ENCODE peak calls at places on chromosomes 3 and 15, in nine cellular contexts. W is MM.1S; M is activated CD8-positive, alpha-beta T cell treated with anti-CD3 and anti-CD28 coated beads for 36 hours; A is PC-9; X is breast epithelium; H is astrocyte of the spinal cord; Y is neural progenitor cell; O is cardiac fibroblast; B is omental fat pad. D is an unnamed sample.

GRCh38 chr3:47781326-47781684 is 388 bp downstream of the SMARCC1 start:
- DNase-seq in W (peak), Y (peak), B (peak), A (peak), H (no peak), M (peak), O (no peak), X (peak), D (peak)

GRCh38 chr15:40358492-40359353 is 704 bp downstream of the DISP2 start:
- DNase-seq in M (peak), X (no peak), W (peak), A (no peak), O (no peak), Y (no peak), H (no peak), B (no peak), D (no peak)

GRCh38 chr3:98561727-98562521 is 30.1 kb downstream of the GPR15 start:
- DNase-seq in A (no peak), W (no peak), H (peak), Y (no peak), M (peak), B (no peak), X (no peak), O (peak), D (no peak)

GRCh38 chr15:78368671-78369070 is 28.5 kb downstream of the CRABP1 start:
- DNase-seq in W (no peak), A (no peak), M (peak), H (peak), X (no peak), O (no peak), B (no peak), Y (peak), D (no peak)

GRCh38 chr3:4232798-4233197 is 70.4 kb upstream of the SETMAR start:
- DNase-seq in M (no peak), A (no peak), H (no peak), Y (peak), W (no peak), X (no peak), O (no peak), B (no peak), D (no peak)

GRCh38 chr15:76994001-76994400 is 925 bp upstream of the PSTPIP1 start:
- DNase-seq in H (no peak), B (no peak), A (peak), M (peak), O (peak), W (no peak), X (no peak), Y (no peak), D (no peak)

GRCh38 chr3:64176461-64176996 is 48.7 kb downstream of the PRICKLE2 start:
- DNase-seq in B (no peak), X (no peak), Y (no peak), W (no peak), H (peak), A (no peak), O (peak), M (no peak), D (no peak)

GRCh38 chr3:12193485-12194165 is 34.9 kb upstream of the TIMP4 start:
- DNase-seq in M (peak), Y (no peak), W (peak), X (no peak), A (peak), O (peak), B (no peak), H (peak), D (peak)

GRCh38 chr15:26804063-26804804 is 31.4 kb upstream of the GABRB3 start:
- DNase-seq in X (no peak), A (no peak), O (no peak), B (no peak), M (no peak), Y (peak), W (no peak), H (no peak), D (no peak)

GRCh38 chr3:154314152-154314551 is 10.1 kb downstream of the DHX36 start:
- DNase-seq in H (no peak), W (no peak), Y (no peak), O (no peak), B (no peak), X (no peak), M (no peak), A (no peak), D (no peak)

GRCh38 chr3:138947303-138948121 is 495 bp downstream of the FOXL2NB start:
- DNase-seq in B (no peak), O (no peak), Y (peak), M (no peak), X (no peak), H (no peak), W (no peak), A (no peak), D (no peak)

GRCh38 chr15:64948916-64949315 is 37.2 kb downstream of the ANKDD1A start:
- DNase-seq in B (no peak), H (no peak), X (no peak), W (no peak), Y (no peak), O (no peak), M (no peak), A (no peak), D (no peak)

GRCh38 chr3:79765854-79766253 is 1.9 kb downstream of the ROBO1 start:
- DNase-seq in W (no peak), O (no peak), X (no peak), M (no peak), A (no peak), B (no peak), H (no peak), Y (peak), D (no peak)

GRCh38 chr3:85288257-85288656 is 329.5 kb downstream of the CADM2 start:
- DNase-seq in X (no peak), M (no peak), Y (no peak), O (no peak), W (no peak), B (no peak), A (no peak), H (no peak), D (no peak)

GRCh38 chr3:189353318-189353958 is 181.7 kb downstream of the TPRG1 start:
- DNase-seq in O (no peak), W (no peak), A (peak), B (no peak), M (no peak), H (no peak), X (no peak), Y (no peak), D (no peak)

GRCh38 chr15:64681424-64682024 is 93.9 kb downstream of the RBPMS2 start:
- DNase-seq in B (no peak), A (peak), O (peak), Y (peak), X (no peak), M (peak), H (peak), W (peak), D (peak)

GRCh38 chr3:107542665-107543064 is 19.9 kb downstream of the BBX start:
- DNase-seq in W (no peak), H (no peak), O (no peak), A (no peak), X (no peak), Y (no peak), B (no peak), M (no peak), D (no peak)

GRCh38 chr15:24772256-24772655 is 96.7 kb downstream of the NPAP1 start:
- DNase-seq in H (no peak), X (no peak), A (no peak), O (no peak), W (no peak), B (no peak), Y (peak), M (no peak), D (no peak)

GRCh38 chr15:76363251-76363650 is 26.7 kb downstream of the ISL2 start:
- DNase-seq in M (no peak), X (no peak), B (no peak), W (no peak), H (no peak), A (no peak), Y (no peak), O (no peak), D (no peak)

GRCh38 chr3:139534992-139535879 is 4.3 kb downstream of the RBP1 start:
- DNase-seq in W (no peak), A (peak), B (no peak), O (peak), M (no peak), Y (peak), H (peak), X (peak), D (no peak)

GRCh38 chr15:49855917-49856637 is 235.2 kb downstream of the DTWD1 start:
- DNase-seq in A (no peak), H (peak), B (no peak), Y (no peak), O (peak), W (no peak), X (no peak), M (no peak), D (no peak)

GRCh38 chr3:196207159-196207832 is 3.9 kb downstream of the ZDHHC19 start:
- DNase-seq in M (no peak), Y (peak), W (no peak), B (no peak), A (no peak), H (no peak), X (no peak), O (no peak), D (peak)

GRCh38 chr15:69424748-69425413 is 10.7 kb downstream of the KIF23 start:
- DNase-seq in A (no peak), O (peak), W (no peak), H (peak), M (no peak), Y (no peak), B (no peak), X (no peak), D (no peak)

GRCh38 chr3:122377975-122378374 is 5.1 kb downstream of the MIX23 start:
- DNase-seq in Y (no peak), H (no peak), A (no peak), B (no peak), O (no peak), X (no peak), M (peak), W (no peak), D (no peak)
- TF ChIP-seq CTCF in Y (no peak), H (no peak), A (no peak), B (no peak), O (no peak), X (no peak), M (no peak), W (no peak), D (no peak)

DNA sequence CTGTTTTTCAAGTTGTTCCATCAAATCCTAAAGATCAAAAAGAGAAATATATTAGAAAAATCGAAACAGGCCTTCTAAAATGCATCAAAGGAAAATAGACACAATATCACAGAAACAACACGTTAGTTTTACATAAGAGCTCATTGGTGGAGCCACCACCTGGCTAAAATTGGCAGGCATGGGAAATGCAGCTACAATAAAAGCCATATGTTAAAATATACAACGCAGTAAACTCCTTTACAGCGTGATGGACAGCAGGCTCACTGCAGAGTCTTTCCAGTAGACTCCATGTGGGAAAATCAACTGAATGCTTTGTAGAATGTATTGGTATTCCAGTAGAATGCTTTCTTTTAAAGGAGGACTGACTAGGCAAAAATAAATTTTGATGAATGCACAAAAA is 40.9 kb upstream of the MYO5C start:
- DNase-seq in W (no peak), A (no peak), B (no peak), H (no peak), Y (no peak), X (no peak), O (no peak), M (no peak), D (no peak)
- TF ChIP-seq CTCF in W (no peak), A (no peak), B (no peak), H (no peak), Y (peak), X (no peak), O (no peak), M (no peak), D (no peak)

GRCh38 chr15:36810656-36811449 is 231.4 kb downstream of the CDIN1 start:
- DNase-seq in Y (peak), X (no peak), H (no peak), W (no peak), B (no peak), M (no peak), O (no peak), A (no peak), D (no peak)
- TF ChIP-seq CTCF in Y (peak), X (no peak), H (peak), W (peak), B (no peak), M (no peak), O (peak), A (no peak), D (peak)

GRCh38 chr3:164393171-164393570 is 685.1 kb downstream of the SI start:
- DNase-seq in X (no peak), Y (no peak), O (no peak), A (no peak), M (no peak), H (no peak), B (no peak), W (no peak), D (no peak)
- TF ChIP-seq CTCF in X (no peak), Y (peak), O (no peak), A (no peak), M (no peak), H (peak), B (no peak), W (no peak), D (no peak)

GRCh38 chr3:192514081-192514753 is 213.1 kb downstream of the FGF12 start:
- DNase-seq in M (no peak), O (peak), Y (peak), W (no peak), H (peak), X (no peak), A (peak), B (no peak), D (no peak)
- TF ChIP-seq CTCF in M (no peak), O (no peak), Y (peak), W (no peak), H (no peak), X (no peak), A (no peak), B (no peak), D (no peak)

DNA sequence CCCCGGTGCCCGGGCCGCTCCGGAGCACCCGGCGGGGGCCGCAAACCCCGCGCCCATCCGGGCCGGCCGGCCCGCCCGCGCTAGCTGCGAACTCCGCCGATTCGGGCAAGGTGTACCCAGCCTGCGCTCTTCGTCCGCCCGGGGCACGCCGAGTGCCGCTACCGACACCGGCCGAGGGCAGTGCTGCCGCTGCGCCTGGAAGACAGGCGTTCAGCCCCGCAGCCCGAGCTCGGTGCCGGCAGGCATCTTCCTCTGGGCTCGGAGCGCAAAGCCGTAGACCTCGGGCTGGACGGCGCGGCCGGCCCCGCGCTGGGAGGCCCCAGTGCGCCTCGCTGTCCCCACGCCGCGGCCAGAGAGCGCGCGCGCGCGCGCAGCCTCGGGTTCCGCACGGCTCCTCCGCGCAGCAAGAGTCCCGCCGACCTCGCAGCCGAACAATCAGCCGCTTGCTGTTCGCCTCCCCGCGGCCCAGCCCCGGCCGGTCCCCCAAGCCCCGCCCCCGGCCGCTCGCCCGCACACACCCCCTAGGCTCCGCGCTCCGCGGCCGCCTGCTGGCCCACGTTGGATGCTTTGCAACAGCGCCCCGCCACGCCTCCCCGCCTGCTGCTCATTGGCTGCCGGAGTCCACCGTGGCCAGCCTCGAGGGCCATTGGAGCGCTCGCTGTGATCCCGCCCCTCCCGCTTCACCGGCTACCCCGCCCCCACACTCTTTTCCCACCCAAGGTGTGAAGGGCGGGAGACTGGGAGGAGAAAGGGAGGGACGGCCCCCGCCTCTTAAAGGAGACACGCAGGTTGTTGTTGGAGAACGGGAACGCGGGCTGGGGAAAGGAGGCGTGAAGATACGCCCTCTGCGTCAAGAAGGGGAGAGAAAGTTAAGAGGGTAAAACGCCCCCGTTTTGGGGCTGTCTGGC is at the start of gene LRIG1:
- DNase-seq in M (peak), B (peak), W (peak), H (peak), Y (peak), X (peak), O (peak), A (peak), D (peak)
- TF ChIP-seq CTCF in M (no peak), B (no peak), W (no peak), H (no peak), Y (peak), X (peak), O (no peak), A (no peak), D (no peak)

GRCh38 chr15:61364871-61365270 is 135.8 kb upstream of the RORA start:
- DNase-seq in M (no peak), B (no peak), H (no peak), X (no peak), Y (peak), W (no peak), O (no peak), A (no peak), D (no peak)

DNA sequence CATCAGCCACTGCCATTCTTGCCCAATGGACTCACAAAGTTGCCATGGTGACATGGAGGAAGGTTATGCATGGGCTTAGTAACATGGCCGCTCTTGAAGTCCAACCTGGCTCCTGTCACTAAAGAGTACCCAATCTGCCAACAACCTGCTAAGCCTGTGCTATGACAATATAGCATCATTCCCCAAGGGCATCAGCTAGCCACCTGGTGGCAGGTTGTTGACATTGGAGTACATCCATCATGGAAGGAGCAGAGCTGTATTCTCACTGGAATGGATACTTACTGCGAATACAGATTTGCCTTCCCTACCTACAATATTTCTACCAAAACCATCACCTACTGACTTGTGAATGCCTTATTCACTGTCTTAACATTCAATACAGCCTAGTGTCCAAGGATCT is 138.9 kb upstream of the RORA start:
- DNase-seq in Y (no peak), M (peak), H (no peak), W (no peak), O (no peak), B (no peak), A (no peak), X (no peak), D (no peak)
- TF ChIP-seq CTCF in Y (no peak), M (no peak), H (no peak), W (no peak), O (no peak), B (no peak), A (peak), X (no peak), D (no peak)

D was measured in GM20000.